ENCODE peak calls at places on chromosome 2, in four cellular contexts. One of them, this sample, is unnamed.

GRCh38 chr2:223169830-223170605 is 118.0 kb downstream of the KCNE4 start:
- DNase-seq in H1: no peak
- DNase-seq in SK-N-SH: no peak
- DNase-seq in endothelial cell of umbilical vein: no peak
- DNase-seq in this sample: no peak

GRCh38 chr2:8847400-8847799 is 10.0 kb upstream of the KIDINS220 start:
- DNase-seq in H1: no peak
- DNase-seq in SK-N-SH: no peak
- DNase-seq in endothelial cell of umbilical vein: no peak
- DNase-seq in this sample: peak

GRCh38 chr2:74457549-74458131 is 598 bp upstream of the WBP1 start:
- DNase-seq in H1: no peak
- DNase-seq in SK-N-SH: peak
- DNase-seq in endothelial cell of umbilical vein: no peak
- DNase-seq in this sample: peak

GRCh38 chr2:128710770-128711169 is 392.1 kb upstream of the HS6ST1 start:
- DNase-seq in H1: no peak
- DNase-seq in SK-N-SH: no peak
- DNase-seq in endothelial cell of umbilical vein: no peak
- DNase-seq in this sample: no peak

GRCh38 chr2:205934443-205934842 is 151.5 kb downstream of the INO80D start:
- DNase-seq in H1: no peak
- DNase-seq in SK-N-SH: no peak
- DNase-seq in endothelial cell of umbilical vein: no peak
- DNase-seq in this sample: peak

GRCh38 chr2:2547911-2548310 is 216.8 kb upstream of the MYT1L start:
- DNase-seq in H1: no peak
- DNase-seq in SK-N-SH: no peak
- DNase-seq in endothelial cell of umbilical vein: no peak
- DNase-seq in this sample: no peak

GRCh38 chr2:35447816-35448215 is 907.8 kb upstream of the CRIM1 start:
- DNase-seq in H1: no peak
- DNase-seq in SK-N-SH: no peak
- DNase-seq in endothelial cell of umbilical vein: no peak
- DNase-seq in this sample: no peak

GRCh38 chr2:235444101-235444597 is 49.7 kb upstream of the AGAP1 start:
- DNase-seq in H1: no peak
- DNase-seq in SK-N-SH: no peak
- DNase-seq in endothelial cell of umbilical vein: no peak
- DNase-seq in this sample: peak

GRCh38 chr2:197705912-197706838 is 1.0 kb downstream of the MARS2 start:
- DNase-seq in H1: no peak
- DNase-seq in SK-N-SH: peak
- DNase-seq in endothelial cell of umbilical vein: no peak
- DNase-seq in this sample: no peak
- TF ChIP-seq MAX in H1: no peak
- TF ChIP-seq MAX in SK-N-SH: no peak
- TF ChIP-seq MAX in endothelial cell of umbilical vein: no peak
- TF ChIP-seq MAX in this sample: no peak

GRCh38 chr2:229132236-229132635 is 138.9 kb downstream of the PID1 start:
- DNase-seq in H1: no peak
- DNase-seq in SK-N-SH: no peak
- DNase-seq in endothelial cell of umbilical vein: no peak
- DNase-seq in this sample: no peak

GRCh38 chr2:229133155-229133772 is 137.8 kb downstream of the PID1 start:
- DNase-seq in H1: no peak
- DNase-seq in SK-N-SH: peak
- DNase-seq in endothelial cell of umbilical vein: no peak
- DNase-seq in this sample: peak

GRCh38 chr2:229130522-229130921 is 140.6 kb downstream of the PID1 start:
- DNase-seq in H1: no peak
- DNase-seq in SK-N-SH: peak
- DNase-seq in endothelial cell of umbilical vein: no peak
- DNase-seq in this sample: no peak

GRCh38 chr2:229127471-229127870 is 143.6 kb downstream of the PID1 start:
- DNase-seq in H1: no peak
- DNase-seq in SK-N-SH: no peak
- DNase-seq in endothelial cell of umbilical vein: no peak
- DNase-seq in this sample: no peak

GRCh38 chr2:229129738-229130371 is 141.2 kb downstream of the PID1 start:
- DNase-seq in H1: no peak
- DNase-seq in SK-N-SH: peak
- DNase-seq in endothelial cell of umbilical vein: no peak
- DNase-seq in this sample: no peak
- TF ChIP-seq MAX in H1: no peak
- TF ChIP-seq MAX in SK-N-SH: no peak
- TF ChIP-seq MAX in endothelial cell of umbilical vein: no peak
- TF ChIP-seq MAX in this sample: no peak

DNA sequence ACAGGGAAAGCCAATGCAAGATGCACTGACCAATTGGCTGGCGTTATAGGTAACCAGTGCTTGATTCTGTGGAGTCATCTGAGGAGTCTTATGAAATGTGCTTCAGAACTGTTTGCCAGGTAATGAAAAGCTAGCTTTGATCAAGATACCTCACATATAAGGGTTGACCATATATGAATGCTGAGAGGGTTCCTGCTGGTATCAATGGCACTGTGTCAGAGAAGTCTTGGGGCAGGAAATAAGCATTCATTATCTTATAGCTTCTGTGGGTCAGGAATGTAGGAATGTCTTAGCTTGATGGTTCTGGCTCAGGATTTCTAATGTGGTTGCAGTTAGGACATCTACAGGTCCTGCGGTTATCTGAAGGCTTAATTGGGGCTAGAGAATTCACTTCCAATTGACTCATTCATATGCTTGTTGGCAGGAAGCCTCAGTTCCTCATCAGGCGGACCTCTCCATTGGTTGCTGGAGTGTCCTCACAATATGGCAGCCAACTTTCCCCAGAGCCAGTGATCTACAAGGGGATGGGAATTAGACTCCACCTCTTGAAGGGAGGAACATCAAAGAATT is 22.1 kb upstream of the TCF7L1 start:
- DNase-seq in H1: no peak
- DNase-seq in SK-N-SH: no peak
- DNase-seq in endothelial cell of umbilical vein: no peak
- DNase-seq in this sample: no peak
- TF ChIP-seq MAX in H1: no peak
- TF ChIP-seq MAX in SK-N-SH: no peak
- TF ChIP-seq MAX in endothelial cell of umbilical vein: no peak
- TF ChIP-seq MAX in this sample: no peak

DNA sequence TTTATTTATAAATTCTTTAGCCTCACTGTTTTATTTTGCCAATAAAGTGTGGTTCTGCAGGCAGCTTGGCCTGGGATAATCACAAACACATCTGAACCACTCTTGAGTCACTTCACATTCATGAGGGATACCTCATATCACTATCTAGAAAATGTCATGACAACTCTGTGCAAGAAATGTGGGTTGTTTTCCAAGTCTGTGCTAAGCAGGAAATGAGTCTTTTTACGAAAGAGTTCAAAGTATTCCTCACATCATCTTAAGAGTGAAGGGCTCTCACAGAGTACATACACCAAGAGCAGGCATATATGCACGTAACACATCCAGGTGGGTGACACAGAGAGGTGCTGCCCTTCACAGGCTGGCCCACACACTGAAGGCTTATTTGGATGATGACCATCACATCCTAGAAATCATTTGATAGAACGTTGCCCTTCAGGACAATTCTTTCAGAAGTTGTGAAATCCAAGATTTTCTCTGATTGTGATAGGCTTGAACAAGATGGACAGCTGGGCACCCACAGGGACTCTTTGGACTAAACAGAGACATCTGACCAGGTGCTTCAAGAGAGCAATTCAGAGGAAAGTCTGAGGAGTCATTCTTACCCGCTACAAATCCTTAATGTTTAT is 811.1 kb upstream of the LRATD1 start:
- DNase-seq in H1: no peak
- DNase-seq in SK-N-SH: no peak
- DNase-seq in endothelial cell of umbilical vein: no peak
- DNase-seq in this sample: no peak
- TF ChIP-seq MAX in H1: no peak
- TF ChIP-seq MAX in SK-N-SH: no peak
- TF ChIP-seq MAX in endothelial cell of umbilical vein: no peak
- TF ChIP-seq MAX in this sample: no peak

GRCh38 chr2:5694016-5694690 is 2.0 kb downstream of the SOX11 start:
- DNase-seq in H1: no peak
- DNase-seq in SK-N-SH: peak
- DNase-seq in endothelial cell of umbilical vein: no peak
- DNase-seq in this sample: no peak
- TF ChIP-seq MAX in H1: no peak
- TF ChIP-seq MAX in SK-N-SH: no peak
- TF ChIP-seq MAX in endothelial cell of umbilical vein: no peak
- TF ChIP-seq MAX in this sample: no peak